ENCODE peak calls at places on chromosomes 16 and 17, in four cellular contexts. V is K562, N is HepG2, M is HCT116. B is an unnamed sample.
A peak's percentile ranks its signal among the peaks of the same experiment; 100 is the strongest.

GRCh38 chr17:83203073-83203471 is 123.7 kb downstream of the METRNL start:
- DNase-seq in V (no peak), N (peak; percentile 72), M (no peak), B (no peak)

GRCh38 chr16:30904114-30904780 is 7.8 kb downstream of the CTF1 start:
- DNase-seq in V (no peak), N (no peak), M (no peak), B (no peak)

GRCh38 chr16:49556252-49557069 is 182.9 kb downstream of the C16orf78 start:
- DNase-seq in V (peak; percentile 26), N (peak; percentile 44), M (peak; percentile 4), B (no peak)

GRCh38 chr16:16150117-16150877 is 73.0 kb downstream of the ABCC6 start:
- DNase-seq in V (no peak), N (no peak), M (no peak), B (no peak)

GRCh38 chr17:74497471-74497870 is 31.0 kb downstream of the CD300A start:
- DNase-seq in V (peak; percentile 1), N (no peak), M (no peak), B (no peak)

GRCh38 chr17:64777413-64778101 is 115.5 kb upstream of the SMURF2 start:
- DNase-seq in V (no peak), N (no peak), M (no peak), B (no peak)

GRCh38 chr17:16444258-16444886 is 29.0 kb downstream of the TRPV2 start:
- DNase-seq in V (peak; percentile 39), N (no peak), M (no peak), B (no peak)

GRCh38 chr16:8396463-8396862 is 193.8 kb downstream of the TMEM114 start:
- DNase-seq in V (no peak), N (no peak), M (no peak), B (no peak)

GRCh38 chr16:64893386-64893785 is 228.5 kb downstream of the CDH11 start:
- DNase-seq in V (no peak), N (no peak), M (no peak), B (no peak)

GRCh38 chr17:43530303-43531081 is 15.6 kb downstream of the ETV4 start:
- DNase-seq in V (peak; percentile 72), N (peak; percentile 100), M (peak; percentile 37), B (no peak)

GRCh38 chr16:50593410-50594139 is 45.4 kb downstream of the NKD1 start:
- DNase-seq in V (peak; percentile 21), N (no peak), M (no peak), B (no peak)

GRCh38 chr17:57784226-57784895 is 39.3 kb upstream of the CCDC182 start:
- DNase-seq in V (no peak), N (no peak), M (no peak), B (no peak)

GRCh38 chr16:70380205-70380918 is 33.7 kb downstream of the DDX19A start:
- DNase-seq in V (no peak), N (peak; percentile 29), M (no peak), B (no peak)
- TF ChIP-seq TCF7L2 in V (no peak), N (no peak), M (no peak), B (no peak)

GRCh38 chr16:68445458-68445857 is 2.9 kb downstream of the SMPD3 start:
- DNase-seq in V (peak; percentile 44), N (peak; percentile 67), M (peak; percentile 43), B (peak; percentile 27)

GRCh38 chr16:68446941-68447675 is 1.2 kb downstream of the SMPD3 start:
- DNase-seq in V (no peak), N (no peak), M (no peak), B (no peak)

GRCh38 chr16:68448360-68448970 is at the start of gene SMPD3:
- DNase-seq in V (peak; percentile 90), N (peak; percentile 99), M (peak; percentile 90), B (peak; percentile 74)

GRCh38 chr16:68447721-68448359 is 468 bp downstream of the SMPD3 start:
- DNase-seq in V (no peak), N (no peak), M (no peak), B (no peak)

DNA sequence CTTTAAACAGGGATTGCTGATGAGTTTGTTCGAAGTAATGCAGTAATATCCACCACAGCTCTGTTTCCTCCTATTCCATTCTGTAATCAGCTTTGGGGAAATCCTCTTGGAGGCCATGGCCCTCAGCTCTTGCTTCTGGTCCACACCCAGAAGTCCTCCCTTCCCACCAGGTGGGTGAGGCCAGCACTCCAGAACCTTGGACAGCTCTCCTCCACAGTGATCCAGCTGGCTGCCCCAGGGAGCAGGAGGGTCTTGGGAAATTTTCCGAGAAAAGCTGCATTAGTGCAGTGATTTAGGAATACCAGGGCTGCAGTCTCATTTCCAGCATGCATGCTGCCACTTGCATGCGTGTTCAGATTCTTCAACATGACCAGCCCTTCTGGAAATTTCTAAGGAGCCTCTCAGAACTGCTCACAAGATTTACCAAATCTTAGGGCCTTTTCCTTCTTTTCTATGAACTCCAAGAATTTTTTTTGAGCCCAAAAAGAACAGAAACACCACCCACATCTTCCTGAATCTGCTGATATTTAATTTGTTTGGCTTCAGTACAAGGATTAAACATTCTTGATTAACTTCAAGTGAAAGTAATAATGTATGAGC is 4.2 kb downstream of the SMPD3 start:
- DNase-seq in V (peak; percentile 20), N (peak; percentile 43), M (no peak), B (no peak)
- TF ChIP-seq TCF7L2 in V (no peak), N (no peak), M (no peak), B (no peak)

GRCh38 chr17:48748728-48749566 is 20.4 kb upstream of the HOXB13 start:
- DNase-seq in V (no peak), N (no peak), M (no peak), B (no peak)
- TF ChIP-seq TCF7L2 in V (no peak), N (no peak), M (no peak), B (no peak)

DNA sequence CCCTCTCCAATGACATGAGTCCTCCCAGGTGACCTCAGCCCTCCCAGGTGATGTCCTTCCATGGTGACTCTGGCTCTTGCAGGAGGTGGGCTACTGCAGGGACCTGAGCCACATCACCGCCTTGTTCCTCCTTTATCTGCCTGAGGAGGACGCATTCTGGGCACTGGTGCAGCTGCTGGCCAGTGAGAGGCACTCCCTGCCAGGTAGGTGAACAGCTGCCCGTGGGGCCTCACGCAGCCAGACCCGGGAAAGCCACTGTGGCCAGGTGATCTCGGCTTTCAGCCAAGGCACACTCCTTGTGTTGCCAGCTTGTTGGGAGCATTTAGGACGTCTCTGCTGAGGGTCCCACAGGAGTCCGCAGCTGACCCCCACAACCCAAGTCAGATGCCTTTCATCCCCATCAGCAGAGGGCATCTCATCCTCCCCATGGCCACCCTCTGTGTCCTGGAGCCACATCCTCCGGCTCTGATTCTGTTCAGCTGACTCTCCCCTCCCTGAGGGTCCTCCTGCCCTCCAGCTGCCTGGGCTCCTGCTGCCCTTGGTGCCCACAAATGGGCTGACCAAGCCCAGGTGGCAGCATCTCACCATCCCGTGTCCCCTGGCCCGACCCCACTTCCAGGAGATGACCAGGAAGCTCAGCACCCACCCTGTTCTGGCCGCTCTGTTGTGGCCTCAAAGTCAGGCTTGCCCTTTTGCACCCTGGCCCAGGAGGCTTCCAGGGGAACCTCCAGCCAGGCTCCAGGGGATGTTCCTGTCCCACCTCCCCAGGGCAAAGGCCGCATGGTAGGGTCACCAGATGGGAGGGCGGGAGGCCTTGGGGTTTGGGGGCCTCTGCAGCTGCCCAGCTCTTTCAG is 20.1 kb downstream of the USP6 start:
- DNase-seq in V (no peak), N (no peak), M (no peak), B (no peak)
- TF ChIP-seq TCF7L2 in V (no peak), N (no peak), M (no peak), B (no peak)

GRCh38 chr16:71528257-71528656 is 2.0 kb downstream of the CHST4 start:
- DNase-seq in V (no peak), N (no peak), M (no peak), B (no peak)

GRCh38 chr16:71528863-71529262 is 2.6 kb downstream of the CHST4 start:
- DNase-seq in V (no peak), N (no peak), M (no peak), B (no peak)

GRCh38 chr16:71524566-71525553 is 1.4 kb upstream of the CHST4 start:
- DNase-seq in V (no peak), N (no peak), M (no peak), B (no peak)

GRCh38 chr16:71520550-71520949 is 5.7 kb upstream of the CHST4 start:
- DNase-seq in V (no peak), N (no peak), M (no peak), B (no peak)

DNA sequence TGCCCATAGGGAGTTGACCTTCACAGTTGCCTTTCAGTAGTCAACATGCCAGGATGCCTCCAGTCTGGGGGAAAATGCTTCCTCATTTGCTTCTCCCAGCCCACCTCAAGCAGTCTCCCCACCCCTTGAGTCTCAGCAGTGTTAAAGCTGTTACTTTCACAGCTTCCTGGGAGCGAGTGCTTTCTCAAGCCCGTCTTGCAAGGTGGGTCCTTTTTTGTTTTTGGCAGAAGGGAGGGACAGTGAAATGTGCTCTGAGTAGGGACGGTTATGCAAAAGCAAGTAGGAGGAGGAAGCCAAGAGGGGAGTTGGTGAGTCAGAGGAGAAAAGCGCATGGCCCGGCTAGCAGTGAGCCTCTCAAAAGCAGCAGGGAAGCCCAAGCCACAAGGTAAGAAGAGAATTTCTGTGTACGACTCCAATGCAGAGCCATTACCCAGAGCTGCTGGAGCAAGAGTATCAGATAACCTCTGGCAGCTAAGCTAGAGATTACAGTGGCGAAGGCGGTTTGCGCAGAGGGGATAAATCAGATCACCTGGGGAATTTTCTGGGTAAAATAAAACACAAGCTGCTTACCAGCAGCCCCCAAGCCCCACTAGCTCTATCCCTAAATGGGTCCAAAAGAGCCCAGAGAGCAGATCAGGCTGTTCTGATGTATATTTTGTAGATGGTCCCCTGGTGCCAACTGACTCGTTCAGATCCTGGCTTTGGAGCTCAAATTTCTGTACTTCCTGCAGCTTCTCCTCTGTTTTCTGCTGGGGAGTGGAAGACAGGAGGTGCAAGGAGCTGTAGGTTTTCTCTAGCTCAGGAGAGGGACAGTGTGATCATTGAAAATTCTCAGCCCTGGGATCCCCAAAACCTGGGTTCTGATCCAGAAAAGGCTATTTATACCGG is at the start of gene CHST4:
- DNase-seq in V (no peak), N (no peak), M (no peak), B (no peak)
- TF ChIP-seq TCF7L2 in V (no peak), N (no peak), M (no peak), B (no peak)

DNA sequence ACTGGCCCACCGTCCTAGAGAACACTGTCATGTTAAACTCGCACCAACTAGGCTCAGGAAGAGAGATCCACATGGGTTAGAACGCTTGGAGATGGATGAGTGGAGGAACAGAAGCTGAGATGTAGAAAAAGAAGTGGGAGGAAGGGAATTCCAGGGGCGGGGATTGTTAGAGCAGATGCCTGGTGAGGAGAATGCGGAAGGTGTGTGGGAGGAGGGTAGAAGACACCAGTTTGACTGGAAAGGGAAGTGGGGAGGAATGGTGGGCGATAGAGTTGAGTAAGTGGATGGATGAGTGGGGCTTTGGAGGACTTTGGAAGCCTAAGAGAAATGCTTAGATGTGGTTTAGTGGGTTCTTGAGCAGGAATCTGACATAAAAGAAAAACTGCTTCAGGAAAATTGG is 37.4 kb downstream of the DHX38 start:
- DNase-seq in V (no peak), N (no peak), M (no peak), B (no peak)
- TF ChIP-seq TCF7L2 in V (no peak), N (no peak), M (no peak), B (no peak)

DNA sequence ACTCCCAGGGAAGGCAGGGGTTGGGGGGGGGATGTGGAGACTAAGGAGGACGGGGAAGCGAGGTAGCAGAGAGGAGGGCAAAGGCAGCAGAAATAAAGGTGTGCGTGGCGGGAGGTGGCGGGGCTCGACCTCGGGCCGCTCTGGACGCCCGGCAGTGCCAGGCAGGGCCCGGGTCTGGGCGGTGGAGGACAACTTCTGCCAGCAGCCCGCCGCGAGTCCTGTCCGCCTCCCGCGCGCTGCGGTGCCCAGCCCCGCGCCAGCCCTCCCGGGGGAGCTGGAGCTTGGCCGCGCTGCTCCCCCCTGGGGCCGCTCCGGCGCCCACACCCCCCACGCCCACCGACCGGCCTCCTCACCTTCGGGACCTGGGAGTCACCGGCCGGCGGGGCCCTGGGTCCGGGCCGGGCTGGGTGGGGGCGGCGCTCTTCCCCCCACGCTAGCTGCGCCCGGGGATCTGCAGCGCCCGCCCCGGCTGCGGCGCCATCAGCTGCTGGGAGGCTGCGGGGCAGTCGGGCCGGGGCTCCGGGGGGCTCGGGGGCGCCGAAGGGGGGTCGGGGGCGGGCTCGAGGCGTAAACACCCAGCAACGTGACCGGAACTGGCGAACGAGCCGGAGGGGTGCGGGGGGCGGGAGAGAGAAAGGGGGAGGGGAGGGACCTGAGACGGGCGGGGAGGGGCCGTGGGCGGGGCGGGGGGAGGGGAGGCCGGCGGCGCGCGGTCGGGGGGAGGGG is at the start of gene CCDC92B:
- DNase-seq in V (no peak), N (no peak), M (no peak), B (no peak)
- TF ChIP-seq TCF7L2 in V (no peak), N (no peak), M (no peak), B (no peak)